ENCODE peak calls at places on chromosomes 12 and 14, in four cellular contexts. A is left ventricle myocardium inferior, J is dorsolateral prefrontal cortex, V is pancreas. Q is an unnamed sample.

GRCh38 chr14:24875203-24875840 is 174.6 kb downstream of the STXBP6 start:
- DNase-seq in A (no peak), J (no peak), V (no peak), Q (no peak)

GRCh38 chr14:91817566-91818325 is 49.6 kb downstream of the TC2N start:
- DNase-seq in A (no peak), J (no peak), V (no peak), Q (peak)

GRCh38 chr12:62005615-62006014 is 254.6 kb upstream of the USP15 start:
- DNase-seq in A (no peak), J (no peak), V (no peak), Q (no peak)

GRCh38 chr12:77734489-77734888 is 96.2 kb upstream of the NAV3 start:
- DNase-seq in A (no peak), J (no peak), V (no peak), Q (no peak)

GRCh38 chr14:71668942-71669341 is 263.3 kb upstream of the RGS6 start:
- DNase-seq in A (no peak), J (no peak), V (no peak), Q (no peak)

GRCh38 chr12:94025730-94026129 is 122.6 kb upstream of the PLXNC1 start:
- DNase-seq in A (no peak), J (no peak), V (no peak), Q (no peak)

GRCh38 chr14:53233399-53233798 is 80.3 kb upstream of the DDHD1 start:
- DNase-seq in A (no peak), J (no peak), V (no peak), Q (no peak)

GRCh38 chr14:64970776-64971451 is 1.2 kb downstream of the RAB15 start:
- DNase-seq in A (no peak), J (no peak), V (no peak), Q (no peak)

GRCh38 chr12:28191690-28192089 is 1.4 kb downstream of the CCDC91 start:
- DNase-seq in A (no peak), J (no peak), V (peak), Q (no peak)

DNA sequence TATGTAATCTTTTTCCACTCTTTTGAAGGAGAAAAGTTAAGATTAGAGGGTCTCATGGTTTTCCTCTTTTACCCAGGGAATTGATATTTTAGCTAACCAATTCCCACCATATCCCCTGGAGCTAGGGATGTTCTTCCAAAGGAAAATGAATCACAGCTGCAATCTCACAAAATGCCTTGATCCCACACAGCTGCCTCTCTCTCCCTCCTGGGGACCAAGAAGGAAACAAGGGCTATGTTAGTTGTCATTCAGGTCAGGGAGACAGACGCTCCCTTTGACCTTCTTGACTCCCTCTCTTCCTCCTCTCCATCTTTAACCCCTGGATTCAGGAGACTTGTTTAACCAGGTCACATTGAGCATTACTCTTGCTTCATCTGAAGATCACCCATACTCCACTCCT is 9.5 kb downstream of the DCN start:
- DNase-seq in A (no peak), J (no peak), V (no peak), Q (no peak)
- H3K4me3 ChIP-seq in A (peak), J (no peak), V (no peak), Q (no peak)

GRCh38 chr12:56282030-56282429 is 15.3 kb downstream of the COQ10A start:
- DNase-seq in A (no peak), J (no peak), V (no peak), Q (no peak)

GRCh38 chr12:56280849-56281248 is 14.1 kb downstream of the COQ10A start:
- DNase-seq in A (no peak), J (no peak), V (no peak), Q (no peak)

GRCh38 chr12:56282581-56282980 is 15.8 kb downstream of the COQ10A start:
- DNase-seq in A (no peak), J (no peak), V (no peak), Q (no peak)

GRCh38 chr12:56288705-56289387 is 11.3 kb downstream of the CS start:
- DNase-seq in A (no peak), J (no peak), V (no peak), Q (no peak)

DNA sequence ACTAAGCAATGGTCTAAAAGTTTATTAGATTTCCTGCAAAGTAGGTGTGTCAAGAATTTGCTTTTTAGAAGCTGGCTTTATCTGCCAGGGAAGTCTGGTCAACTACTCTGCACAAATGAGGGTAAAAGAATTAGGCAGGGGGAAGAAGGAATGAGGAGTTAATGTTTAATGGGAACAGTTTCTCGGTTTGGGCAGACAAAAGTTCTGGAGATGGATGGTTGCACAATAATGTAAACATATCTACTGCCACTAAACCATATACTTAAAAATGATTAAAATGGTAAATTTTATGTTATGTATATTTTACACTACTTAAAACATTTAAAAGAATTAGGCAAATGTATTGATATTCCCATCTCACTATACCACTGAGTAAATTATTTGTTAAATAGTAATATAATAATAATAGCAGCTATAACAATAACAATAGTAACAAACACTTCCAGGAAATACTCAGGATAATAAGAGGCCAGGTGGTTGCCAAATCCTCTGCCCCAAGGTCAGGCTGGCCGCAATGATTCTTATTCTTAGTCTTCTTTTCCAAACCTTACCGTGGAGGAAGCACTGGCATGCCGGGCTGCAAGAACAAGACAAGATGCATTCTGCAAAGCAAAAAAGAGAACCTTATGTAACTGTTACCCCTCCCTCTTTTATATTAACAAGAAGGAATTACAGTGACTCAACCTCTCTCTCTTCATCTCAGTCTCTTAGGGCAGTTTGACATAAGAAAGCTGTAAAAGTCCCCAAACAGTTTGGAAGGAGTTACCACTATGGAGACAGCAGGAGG is 13.9 kb downstream of the CS start:
- DNase-seq in A (no peak), J (no peak), V (no peak), Q (no peak)
- H3K4me3 ChIP-seq in A (no peak), J (no peak), V (no peak), Q (no peak)

GRCh38 chr12:31057671-31058070 is 16.0 kb upstream of the DDX11 start:
- DNase-seq in A (no peak), J (no peak), V (no peak), Q (no peak)
- H3K4me3 ChIP-seq in A (no peak), J (no peak), V (no peak), Q (no peak)

GRCh38 chr14:99190696-99191662 is 81.0 kb downstream of the BCL11B start:
- DNase-seq in A (no peak), J (no peak), V (no peak), Q (no peak)
- H3K4me3 ChIP-seq in A (peak), J (peak), V (no peak), Q (no peak)

GRCh38 chr12:264269-264668 is 1.6 kb upstream of the SLC6A13 start:
- DNase-seq in A (no peak), J (no peak), V (no peak), Q (no peak)

GRCh38 chr12:265096-265495 is 2.5 kb upstream of the SLC6A13 start:
- DNase-seq in A (no peak), J (no peak), V (no peak), Q (no peak)

GRCh38 chr12:262817-263216 is at the start of gene SLC6A13:
- DNase-seq in A (no peak), J (no peak), V (no peak), Q (no peak)

GRCh38 chr12:262113-262512 is 523 bp downstream of the SLC6A13 start:
- DNase-seq in A (no peak), J (no peak), V (no peak), Q (no peak)

GRCh38 chr12:263574-263973 is 938 bp upstream of the SLC6A13 start:
- DNase-seq in A (no peak), J (no peak), V (no peak), Q (no peak)
- H3K4me3 ChIP-seq in A (no peak), J (no peak), V (no peak), Q (no peak)

GRCh38 chr12:96237465-96238077 is 43.4 kb downstream of the ELK3 start:
- DNase-seq in A (peak), J (no peak), V (no peak), Q (no peak)
- H3K4me3 ChIP-seq in A (no peak), J (no peak), V (no peak), Q (no peak)

GRCh38 chr12:120980800-120981368 is 2.5 kb downstream of the HNF1A start:
- DNase-seq in A (no peak), J (no peak), V (peak), Q (no peak)

GRCh38 chr12:120979862-120980696 is 1.7 kb downstream of the HNF1A start:
- DNase-seq in A (no peak), J (no peak), V (peak), Q (no peak)

GRCh38 chr12:120977531-120978295 is 630 bp upstream of the HNF1A start:
- DNase-seq in A (no peak), J (no peak), V (peak), Q (no peak)

GRCh38 chr12:120978296-120979219 is at the start of gene HNF1A:
- DNase-seq in A (no peak), J (no peak), V (peak), Q (no peak)

GRCh38 chr12:120979220-120979861 is 998 bp downstream of the HNF1A start:
- DNase-seq in A (no peak), J (no peak), V (peak), Q (no peak)
- H3K4me3 ChIP-seq in A (no peak), J (no peak), V (peak), Q (peak)

GRCh38 chr12:116759783-116760581 is 21.9 kb downstream of the RNFT2 start:
- DNase-seq in A (peak), J (no peak), V (no peak), Q (no peak)
- H3K4me3 ChIP-seq in A (peak), J (no peak), V (no peak), Q (no peak)

GRCh38 chr14:96805906-96806305 is 8.7 kb downstream of the VRK1 start:
- DNase-seq in A (peak), J (peak), V (no peak), Q (no peak)

GRCh38 chr14:96803958-96804357 is 6.8 kb downstream of the VRK1 start:
- DNase-seq in A (no peak), J (no peak), V (no peak), Q (no peak)

GRCh38 chr14:96802963-96803362 is 5.8 kb downstream of the VRK1 start:
- DNase-seq in A (no peak), J (no peak), V (no peak), Q (no peak)

GRCh38 chr14:96806836-96807235 is 9.7 kb downstream of the VRK1 start:
- DNase-seq in A (no peak), J (no peak), V (no peak), Q (no peak)

DNA sequence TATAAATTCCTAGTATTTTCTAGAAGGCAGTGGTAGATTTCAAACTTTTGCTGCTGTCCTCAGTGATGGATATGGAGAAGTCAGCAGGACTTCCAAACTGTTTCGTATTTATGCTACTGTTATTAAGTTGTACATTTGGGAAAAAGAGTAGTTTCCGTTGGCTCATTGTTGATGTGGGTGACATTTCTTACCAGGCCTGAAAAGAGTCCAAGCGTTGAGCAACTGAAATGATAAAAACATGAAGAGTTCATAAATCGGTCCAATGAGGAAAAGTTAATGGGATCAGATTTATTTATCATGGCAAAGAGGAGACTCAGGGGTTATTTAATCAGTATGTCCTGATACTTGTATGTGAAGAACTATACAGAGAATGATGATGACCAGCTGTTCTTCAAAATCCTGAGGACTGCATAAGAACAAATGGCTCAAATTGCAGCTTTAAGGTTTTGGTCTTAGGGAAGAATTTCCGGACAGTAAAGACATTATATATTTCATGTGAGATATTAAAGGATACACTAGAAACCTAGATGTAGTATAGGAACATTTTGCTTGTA is 7.7 kb downstream of the VRK1 start:
- DNase-seq in A (no peak), J (no peak), V (no peak), Q (no peak)
- H3K4me3 ChIP-seq in A (no peak), J (no peak), V (no peak), Q (no peak)

DNA sequence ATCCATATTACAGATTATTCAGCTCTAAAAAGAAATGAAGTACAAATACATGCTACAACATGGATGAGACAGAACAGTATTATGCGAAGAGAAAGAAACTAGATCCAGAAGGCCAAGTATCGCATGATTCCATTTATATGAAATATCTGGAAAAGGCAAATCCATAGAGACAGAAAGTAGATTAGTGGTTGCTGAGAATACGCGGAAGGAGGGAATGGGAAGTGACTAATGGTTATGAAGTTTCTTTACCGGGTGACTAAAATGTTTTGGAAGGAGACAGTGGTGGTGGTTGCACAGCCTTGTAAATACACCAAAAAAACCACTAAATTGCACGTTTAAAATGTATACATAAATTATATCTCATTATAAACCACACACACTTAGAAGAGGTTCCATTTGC is 12.5 kb downstream of the PRDM4 start:
- DNase-seq in A (no peak), J (no peak), V (no peak), Q (no peak)
- H3K4me3 ChIP-seq in A (no peak), J (no peak), V (no peak), Q (no peak)

Q was measured in epithelial cell of proximal tubule.